ENCODE peak calls at places on chromosomes 2 and 18, in nine cellular contexts. X, R, Q, A, U, S, B, K and T are unnamed samples.

GRCh38 chr2:220445429-220446105 is 818.1 kb downstream of the SLC4A3 start:
- DNase-seq in X (no peak), R (no peak), Q (no peak), A (no peak), U (no peak), S (no peak), B (no peak), K (no peak), T (no peak)

GRCh38 chr2:29519996-29520395 is 401.4 kb downstream of the ALK start:
- DNase-seq in X (no peak), R (no peak), Q (no peak), A (no peak), U (no peak), S (no peak), B (no peak), K (no peak), T (no peak)

GRCh38 chr2:240517342-240517741 is 40.4 kb downstream of the ANKMY1 start:
- DNase-seq in X (no peak), R (no peak), Q (no peak), A (no peak), U (no peak), S (no peak), B (no peak), K (no peak), T (no peak)

GRCh38 chr2:121502246-121502645 is 28.4 kb upstream of the RNU4ATAC start:
- DNase-seq in X (no peak), R (no peak), Q (no peak), A (no peak), U (no peak), S (no peak), B (no peak), K (no peak), T (peak; percentile 57)

GRCh38 chr18:76205906-76206305 is 289.1 kb downstream of the ZNF516 start:
- DNase-seq in X (no peak), R (no peak), Q (no peak), A (no peak), U (no peak), S (no peak), B (no peak), K (no peak), T (no peak)

GRCh38 chr2:102848366-102848839 is 86.6 kb downstream of the TMEM182 start:
- DNase-seq in X (peak; percentile 73), R (peak; percentile 46), Q (peak; percentile 37), A (peak; percentile 75), U (peak; percentile 18), S (peak; percentile 96), B (peak; percentile 91), K (peak; percentile 95), T (peak; percentile 22)

GRCh38 chr2:157559061-157559460 is 69.6 kb downstream of the ACVR1C start:
- DNase-seq in X (no peak), R (no peak), Q (no peak), A (no peak), U (no peak), S (no peak), B (no peak), K (no peak), T (no peak)

GRCh38 chr18:48915621-48916425 is 34.9 kb downstream of the SMAD7 start:
- DNase-seq in X (no peak), R (no peak), Q (no peak), A (no peak), U (no peak), S (no peak), B (no peak), K (no peak), T (no peak)

GRCh38 chr2:235263205-235264120 is 230.4 kb upstream of the AGAP1 start:
- DNase-seq in X (peak; percentile 81), R (peak; percentile 83), Q (no peak), A (peak; percentile 95), U (no peak), S (no peak), B (peak; percentile 47), K (no peak), T (peak; percentile 64)

GRCh38 chr2:96806468-96807126 is 9.5 kb upstream of the CNNM3 start:
- DNase-seq in X (no peak), R (no peak), Q (no peak), A (no peak), U (no peak), S (no peak), B (no peak), K (no peak), T (no peak)

GRCh38 chr18:45930953-45931352 is 36.2 kb downstream of the EPG5 start:
- DNase-seq in X (no peak), R (no peak), Q (no peak), A (no peak), U (no peak), S (no peak), B (no peak), K (no peak), T (no peak)